ENCODE peak calls at places on chromosomes 11 and 22, in seven cellular contexts. T, X, E, V, H, I and Q are unnamed samples.

GRCh38 chr11:95641506-95641905 is 148.1 kb downstream of the FAM76B start:
- DNase-seq in T (peak; percentile 65), X (no peak), E (no peak), V (no peak), H (peak; percentile 39), I (no peak), Q (no peak)

GRCh38 chr11:57154718-57155117 is 27.0 kb upstream of the LRRC55 start:
- DNase-seq in T (no peak), X (no peak), E (peak; percentile 8), V (no peak), H (no peak), I (no peak), Q (no peak)

GRCh38 chr11:102109896-102110760 is at the start of gene YAP1:
- DNase-seq in T (peak; percentile 85), X (peak; percentile 35), E (peak; percentile 75), V (peak; percentile 91), H (peak; percentile 59), I (peak; percentile 46), Q (peak; percentile 90)

GRCh38 chr11:10838906-10839305 is 18.9 kb downstream of the ZBED5 start:
- DNase-seq in T (no peak), X (no peak), E (no peak), V (no peak), H (no peak), I (no peak), Q (no peak)

GRCh38 chr22:42700901-42701300 is 19.8 kb downstream of the A4GALT start:
- DNase-seq in T (no peak), X (no peak), E (no peak), V (no peak), H (no peak), I (no peak), Q (no peak)

GRCh38 chr11:116981216-116981887 is 116.9 kb downstream of the SIK3 start:
- DNase-seq in T (no peak), X (no peak), E (no peak), V (no peak), H (no peak), I (no peak), Q (no peak)

GRCh38 chr22:32579533-32580220 is 105.1 kb downstream of the FBXO7 start:
- DNase-seq in T (no peak), X (no peak), E (no peak), V (peak; percentile 53), H (no peak), I (no peak), Q (no peak)

GRCh38 chr22:39266398-39267030 is 21.7 kb upstream of the PDGFB start:
- DNase-seq in T (peak; percentile 77), X (no peak), E (no peak), V (no peak), H (no peak), I (no peak), Q (no peak)

GRCh38 chr11:129279326-129280026 is 87.4 kb upstream of the ARHGAP32 start:
- DNase-seq in T (peak; percentile 22), X (peak; percentile 61), E (peak; percentile 10), V (peak; percentile 85), H (peak; percentile 84), I (no peak), Q (peak; percentile 83)

GRCh38 chr11:129281471-129282268 is 89.5 kb upstream of the ARHGAP32 start:
- DNase-seq in T (no peak), X (no peak), E (no peak), V (no peak), H (no peak), I (no peak), Q (no peak)

GRCh38 chr11:129277216-129277838 is 85.2 kb upstream of the ARHGAP32 start:
- DNase-seq in T (no peak), X (no peak), E (no peak), V (no peak), H (no peak), I (no peak), Q (no peak)

GRCh38 chr11:129280027-129280811 is 88.1 kb upstream of the ARHGAP32 start:
- DNase-seq in T (no peak), X (no peak), E (no peak), V (no peak), H (no peak), I (no peak), Q (no peak)

DNA sequence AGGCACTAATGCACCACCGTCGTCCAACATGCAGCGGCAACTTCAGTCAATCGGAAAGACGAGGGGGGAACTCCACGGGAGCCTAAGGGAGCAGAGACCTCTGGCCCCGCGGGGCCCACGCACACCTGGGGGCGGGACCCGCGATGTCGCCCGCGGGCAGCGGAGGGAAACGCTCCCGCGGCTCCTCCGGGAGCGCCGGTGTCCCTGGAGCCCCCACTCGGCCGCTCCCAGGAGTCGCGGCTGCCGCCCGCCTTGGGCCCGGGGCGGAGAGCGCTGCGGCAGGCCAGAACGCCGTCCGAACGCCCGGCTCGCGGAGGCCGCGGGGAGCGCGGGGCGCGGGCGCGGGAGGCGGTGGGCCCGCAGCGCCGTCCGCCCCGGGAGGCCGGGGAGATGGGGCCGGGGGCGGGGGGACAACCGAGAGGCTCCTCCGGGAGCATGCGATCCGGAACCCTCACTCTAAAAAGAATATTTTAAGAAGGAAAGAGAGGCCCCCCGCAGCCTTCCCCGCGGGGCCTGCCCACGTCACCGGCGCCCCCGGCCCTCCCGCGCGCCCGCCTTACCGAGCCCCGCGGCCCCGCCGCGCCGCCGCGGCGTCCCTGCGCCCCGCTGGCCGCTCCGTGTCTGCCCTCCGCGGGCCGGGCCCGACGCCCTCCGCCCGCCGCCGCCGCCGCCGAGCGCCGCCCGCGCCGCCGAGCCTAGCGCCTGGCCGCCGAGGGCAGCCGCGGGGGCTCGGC is 86.6 kb upstream of the ARHGAP32 start:
- DNase-seq in T (no peak), X (no peak), E (no peak), V (no peak), H (peak; percentile 19), I (no peak), Q (peak; percentile 26)
- H3K4me3 ChIP-seq in T (peak overlapping the region; percentile 67), X (peak overlapping the region; percentile 78), E (peak overlapping the region; percentile 67), V (peak overlapping the region; percentile 74), H (no peak overlapping the region), I (peak overlapping the region; percentile 68), Q (peak overlapping the region; percentile 42)

GRCh38 chr11:844693-845644 is 2.3 kb downstream of the TSPAN4 start:
- DNase-seq in T (peak; percentile 73), X (no peak), E (peak; percentile 77), V (peak; percentile 92), H (peak; percentile 38), I (peak; percentile 80), Q (peak; percentile 78)

GRCh38 chr11:843818-844692 is 1.4 kb downstream of the TSPAN4 start:
- DNase-seq in T (peak; percentile 82), X (no peak), E (peak; percentile 92), V (peak; percentile 92), H (no peak), I (peak; percentile 83), Q (peak; percentile 79)

GRCh38 chr11:847876-848275 is 5.2 kb downstream of the TSPAN4 start:
- DNase-seq in T (no peak), X (no peak), E (no peak), V (no peak), H (no peak), I (no peak), Q (no peak)

GRCh38 chr11:846496-847098 is 3.9 kb downstream of the TSPAN4 start:
- DNase-seq in T (no peak), X (no peak), E (no peak), V (no peak), H (no peak), I (no peak), Q (no peak)

DNA sequence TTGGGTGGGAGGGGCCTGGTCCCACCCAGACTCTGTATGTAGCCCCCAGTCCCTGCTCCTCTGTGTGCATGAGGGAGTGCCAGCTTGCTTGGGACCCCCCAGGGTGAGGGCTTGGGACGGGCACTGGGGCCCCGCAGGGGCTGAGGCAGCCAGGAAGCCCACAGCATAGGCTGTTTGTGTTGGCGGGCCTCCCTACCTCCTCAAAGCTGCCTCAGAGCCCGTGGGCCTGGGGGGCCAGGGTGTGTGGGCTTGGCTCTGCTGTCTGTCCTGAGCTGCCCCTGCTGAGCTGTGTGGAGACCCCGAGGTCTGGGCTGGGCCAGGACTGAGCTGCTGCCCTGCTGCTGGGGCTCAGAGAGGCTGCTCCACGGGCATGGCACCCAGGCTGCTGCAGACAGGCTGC is 3.2 kb downstream of the TSPAN4 start:
- DNase-seq in T (no peak), X (no peak), E (no peak), V (no peak), H (no peak), I (no peak), Q (no peak)
- H3K4me3 ChIP-seq in T (peak overlapping the region; percentile 7), X (no peak overlapping the region), E (peak overlapping the region; percentile 15), V (peak overlapping the region; percentile 97), H (no peak overlapping the region), I (peak overlapping the region; percentile 96), Q (no peak overlapping the region)

GRCh38 chr11:3853545-3853842 is 2.0 kb upstream of the STIM1 start:
- DNase-seq in T (no peak), X (no peak), E (no peak), V (no peak), H (no peak), I (no peak), Q (no peak)

GRCh38 chr11:3855808-3856491 is 486 bp downstream of the STIM1 start:
- DNase-seq in T (no peak), X (no peak), E (no peak), V (peak; percentile 56), H (peak; percentile 49), I (no peak), Q (peak; percentile 78)

GRCh38 chr11:3854977-3855807 is at the start of gene STIM1:
- DNase-seq in T (peak; percentile 67), X (peak; percentile 92), E (peak; percentile 67), V (peak; percentile 95), H (peak; percentile 98), I (peak; percentile 51), Q (peak; percentile 96)

GRCh38 chr11:3854660-3854976 is 846 bp upstream of the STIM1 start:
- DNase-seq in T (no peak), X (no peak), E (no peak), V (no peak), H (no peak), I (no peak), Q (no peak)

DNA sequence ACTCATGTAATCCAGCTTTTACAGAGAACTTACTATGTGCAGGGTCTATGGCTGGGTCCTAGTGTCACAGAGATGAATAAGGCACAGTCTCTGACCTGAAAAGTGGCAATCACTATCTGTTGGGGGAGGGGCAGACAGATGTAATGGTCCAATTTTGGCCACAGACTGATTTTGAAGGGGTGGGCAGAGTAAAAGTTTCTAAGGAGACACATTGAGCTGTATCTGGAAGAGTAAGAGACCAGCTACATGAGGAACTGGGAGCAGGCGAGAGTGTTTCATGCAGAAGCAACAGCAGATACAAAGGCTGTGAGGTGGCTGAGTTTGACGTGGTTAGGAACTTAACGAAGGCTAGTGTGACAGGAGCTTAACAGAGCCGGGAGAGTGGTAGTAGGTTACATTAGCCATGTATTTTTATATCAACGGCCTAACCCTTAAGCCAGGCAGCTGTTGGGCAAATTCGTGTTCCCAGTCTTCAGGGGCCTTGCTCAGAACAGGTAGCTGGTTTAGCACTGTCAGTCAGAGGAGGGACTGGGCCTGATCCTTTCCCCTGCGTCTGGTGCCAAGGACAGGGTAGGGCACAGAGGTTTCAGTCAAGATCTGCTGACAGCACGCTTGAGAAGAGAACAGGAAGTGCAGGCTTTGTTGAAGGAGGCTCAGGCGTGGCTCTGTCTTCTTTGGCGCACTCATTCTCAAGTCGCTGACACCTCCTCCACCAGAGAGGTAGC is 1.4 kb upstream of the STIM1 start:
- DNase-seq in T (no peak), X (no peak), E (no peak), V (peak; percentile 21), H (peak; percentile 82), I (no peak), Q (peak; percentile 58)
- H3K4me3 ChIP-seq in T (no peak overlapping the region), X (peak overlapping the region; percentile 87), E (no peak overlapping the region), V (peak overlapping the region; percentile 92), H (peak overlapping the region; percentile 84), I (no peak overlapping the region), Q (no peak overlapping the region)

DNA sequence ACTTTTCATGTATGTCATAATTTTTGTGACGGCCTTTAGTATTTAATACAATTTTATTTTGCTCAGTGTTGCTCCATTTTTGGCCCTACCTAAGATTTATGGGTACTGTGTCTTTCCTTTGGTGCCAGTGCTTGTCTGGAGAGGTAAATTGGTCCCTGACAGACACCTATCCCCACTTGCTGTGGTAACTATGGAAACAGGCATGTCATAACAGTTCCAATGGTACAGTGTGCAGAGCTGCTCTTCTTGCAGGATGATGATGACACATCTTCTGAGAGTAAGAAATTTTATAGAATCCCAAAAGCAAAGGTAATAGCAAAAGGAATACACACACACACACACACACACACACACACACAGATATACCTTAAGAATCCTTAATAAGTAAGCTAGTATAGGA is 118.5 kb downstream of the ELP4 start:
- DNase-seq in T (no peak), X (no peak), E (no peak), V (no peak), H (no peak), I (no peak), Q (no peak)
- H3K4me3 ChIP-seq in T (no peak overlapping the region), X (no peak overlapping the region), E (no peak overlapping the region), V (no peak overlapping the region), H (no peak overlapping the region), I (no peak overlapping the region), Q (no peak overlapping the region)